ENCODE peak calls at places on chromosomes 13 and 19, in six cellular contexts. One of them, this sample, is unnamed.

GRCh38 chr13:74288361-74288911 is 154.2 kb upstream of the KLF12 start:
- DNase-seq in retinal pigment epithelial cell: no peak
- DNase-seq in CD8-positive, alpha-beta T cell: peak
- DNase-seq in foreskin fibroblast: peak
- DNase-seq in A549: no peak
- DNase-seq in mammary epithelial cell: peak
- DNase-seq in this sample: no peak

GRCh38 chr19:28234637-28235036 is 978.3 kb downstream of the UQCRFS1 start:
- DNase-seq in retinal pigment epithelial cell: peak
- DNase-seq in CD8-positive, alpha-beta T cell: no peak
- DNase-seq in foreskin fibroblast: peak
- DNase-seq in A549: no peak
- DNase-seq in mammary epithelial cell: no peak
- DNase-seq in this sample: no peak

GRCh38 chr13:112055417-112056206 is 11.3 kb upstream of the SOX1 start:
- DNase-seq in retinal pigment epithelial cell: no peak
- DNase-seq in CD8-positive, alpha-beta T cell: no peak
- DNase-seq in foreskin fibroblast: no peak
- DNase-seq in A549: no peak
- DNase-seq in mammary epithelial cell: no peak
- DNase-seq in this sample: no peak

GRCh38 chr19:13764101-13764807 is at the start of gene MRI1:
- DNase-seq in retinal pigment epithelial cell: no peak
- DNase-seq in CD8-positive, alpha-beta T cell: peak
- DNase-seq in foreskin fibroblast: peak
- DNase-seq in A549: peak
- DNase-seq in mammary epithelial cell: peak
- DNase-seq in this sample: no peak

GRCh38 chr13:94968040-94968756 is 255.9 kb upstream of the SOX21 start:
- DNase-seq in retinal pigment epithelial cell: no peak
- DNase-seq in CD8-positive, alpha-beta T cell: no peak
- DNase-seq in foreskin fibroblast: peak
- DNase-seq in A549: peak
- DNase-seq in mammary epithelial cell: no peak
- DNase-seq in this sample: no peak

GRCh38 chr19:52585101-52585500 is 15.0 kb downstream of the ZNF701 start:
- DNase-seq in retinal pigment epithelial cell: no peak
- DNase-seq in CD8-positive, alpha-beta T cell: no peak
- DNase-seq in foreskin fibroblast: peak
- DNase-seq in A549: no peak
- DNase-seq in mammary epithelial cell: no peak
- DNase-seq in this sample: no peak

GRCh38 chr13:66446413-66446812 is 783.7 kb downstream of the PCDH9 start:
- DNase-seq in retinal pigment epithelial cell: no peak
- DNase-seq in CD8-positive, alpha-beta T cell: no peak
- DNase-seq in foreskin fibroblast: no peak
- DNase-seq in A549: no peak
- DNase-seq in mammary epithelial cell: peak
- DNase-seq in this sample: no peak

GRCh38 chr13:113637262-113638160 is 20.5 kb downstream of the ATP4B start:
- DNase-seq in retinal pigment epithelial cell: no peak
- DNase-seq in CD8-positive, alpha-beta T cell: no peak
- DNase-seq in foreskin fibroblast: no peak
- DNase-seq in A549: no peak
- DNase-seq in mammary epithelial cell: no peak
- DNase-seq in this sample: no peak

GRCh38 chr19:35013047-35013819 is 13.1 kb downstream of the GRAMD1A start:
- DNase-seq in retinal pigment epithelial cell: no peak
- DNase-seq in CD8-positive, alpha-beta T cell: peak
- DNase-seq in foreskin fibroblast: peak
- DNase-seq in A549: peak
- DNase-seq in mammary epithelial cell: peak
- DNase-seq in this sample: no peak

GRCh38 chr13:74452176-74452575 is 318.0 kb upstream of the KLF12 start:
- DNase-seq in retinal pigment epithelial cell: no peak
- DNase-seq in CD8-positive, alpha-beta T cell: no peak
- DNase-seq in foreskin fibroblast: no peak
- DNase-seq in A549: no peak
- DNase-seq in mammary epithelial cell: peak
- DNase-seq in this sample: no peak

GRCh38 chr19:13208131-13208963 is 58.1 kb downstream of the IER2 start:
- DNase-seq in retinal pigment epithelial cell: no peak
- DNase-seq in CD8-positive, alpha-beta T cell: peak
- DNase-seq in foreskin fibroblast: peak
- DNase-seq in A549: no peak
- DNase-seq in mammary epithelial cell: no peak
- DNase-seq in this sample: peak

GRCh38 chr13:31878955-31879354 is 139.6 kb downstream of the RXFP2 start:
- DNase-seq in retinal pigment epithelial cell: no peak
- DNase-seq in CD8-positive, alpha-beta T cell: no peak
- DNase-seq in foreskin fibroblast: no peak
- DNase-seq in A549: no peak
- DNase-seq in mammary epithelial cell: no peak
- DNase-seq in this sample: no peak

GRCh38 chr13:30835442-30835841 is 70.6 kb upstream of the MEDAG start:
- DNase-seq in retinal pigment epithelial cell: no peak
- DNase-seq in CD8-positive, alpha-beta T cell: no peak
- DNase-seq in foreskin fibroblast: peak
- DNase-seq in A549: no peak
- DNase-seq in mammary epithelial cell: no peak
- DNase-seq in this sample: no peak

GRCh38 chr19:22617614-22618325 is 16.4 kb upstream of the ZNF492 start:
- DNase-seq in retinal pigment epithelial cell: no peak
- DNase-seq in CD8-positive, alpha-beta T cell: no peak
- DNase-seq in foreskin fibroblast: no peak
- DNase-seq in A549: no peak
- DNase-seq in mammary epithelial cell: no peak
- DNase-seq in this sample: no peak

GRCh38 chr19:5030136-5030820 is 61.4 kb downstream of the KDM4B start:
- DNase-seq in retinal pigment epithelial cell: no peak
- DNase-seq in CD8-positive, alpha-beta T cell: no peak
- DNase-seq in foreskin fibroblast: no peak
- DNase-seq in A549: no peak
- DNase-seq in mammary epithelial cell: no peak
- DNase-seq in this sample: no peak

DNA sequence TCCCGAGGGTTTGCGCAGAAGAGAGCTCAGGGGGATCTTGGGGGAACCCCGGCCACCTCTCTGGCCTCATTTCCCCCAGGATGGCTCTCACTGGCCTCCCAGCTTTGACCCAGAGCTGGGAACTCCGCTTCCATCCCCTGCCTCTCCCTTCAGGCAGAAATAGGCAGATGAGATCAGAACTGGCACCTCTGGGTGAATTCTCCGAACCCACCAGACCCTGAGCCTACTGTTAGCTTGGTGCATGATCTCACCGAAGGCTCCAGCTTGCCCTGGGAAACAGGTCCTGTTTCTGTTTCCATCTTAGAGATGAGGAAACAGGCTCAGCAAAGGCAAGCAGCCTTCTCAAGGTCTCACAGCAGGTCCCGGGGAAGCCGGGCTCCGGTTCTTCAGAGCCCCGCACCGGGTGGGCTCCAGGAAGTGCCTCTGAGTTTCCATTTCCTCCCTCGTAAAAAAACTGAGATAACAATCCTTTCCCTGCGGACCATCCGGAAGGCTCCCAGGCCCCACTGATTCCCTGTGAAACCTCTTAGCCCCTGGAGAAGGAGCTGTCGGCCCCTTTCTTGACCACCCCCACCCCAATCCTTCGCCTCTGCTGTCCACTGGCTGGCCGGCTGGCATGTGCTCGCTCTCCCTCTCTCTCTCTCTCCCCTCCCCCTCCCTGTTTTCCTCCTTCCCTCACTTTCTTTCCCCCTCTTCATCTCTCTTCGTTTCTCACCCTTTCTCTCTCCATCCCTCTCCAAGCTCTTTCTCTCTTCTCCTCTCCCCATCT is 2.1 kb downstream of the NECTIN2 start:
- DNase-seq in retinal pigment epithelial cell: no peak
- DNase-seq in CD8-positive, alpha-beta T cell: no peak
- DNase-seq in foreskin fibroblast: peak
- DNase-seq in A549: no peak
- DNase-seq in mammary epithelial cell: no peak
- DNase-seq in this sample: no peak
- H3K4me3 ChIP-seq in retinal pigment epithelial cell: peak
- H3K4me3 ChIP-seq in CD8-positive, alpha-beta T cell: no peak
- H3K4me3 ChIP-seq in foreskin fibroblast: peak
- H3K4me3 ChIP-seq in A549: peak
- H3K4me3 ChIP-seq in mammary epithelial cell: peak
- H3K4me3 ChIP-seq in this sample: no peak

GRCh38 chr13:50189450-50189849 is 174.2 kb downstream of the KCNRG start:
- DNase-seq in retinal pigment epithelial cell: no peak
- DNase-seq in CD8-positive, alpha-beta T cell: no peak
- DNase-seq in foreskin fibroblast: no peak
- DNase-seq in A549: no peak
- DNase-seq in mammary epithelial cell: no peak
- DNase-seq in this sample: no peak
- TF ChIP-seq CTCF in retinal pigment epithelial cell: peak
- TF ChIP-seq CTCF in CD8-positive, alpha-beta T cell: no peak
- TF ChIP-seq CTCF in foreskin fibroblast: no peak
- TF ChIP-seq CTCF in A549: no peak
- TF ChIP-seq CTCF in mammary epithelial cell: no peak
- TF ChIP-seq CTCF in this sample: peak

GRCh38 chr19:36377541-36378178 is 1.3 kb downstream of the ZFP14 start:
- DNase-seq in retinal pigment epithelial cell: no peak
- DNase-seq in CD8-positive, alpha-beta T cell: no peak
- DNase-seq in foreskin fibroblast: peak
- DNase-seq in A549: no peak
- DNase-seq in mammary epithelial cell: no peak
- DNase-seq in this sample: no peak
- H3K4me3 ChIP-seq in retinal pigment epithelial cell: peak
- H3K4me3 ChIP-seq in CD8-positive, alpha-beta T cell: no peak
- H3K4me3 ChIP-seq in foreskin fibroblast: peak
- H3K4me3 ChIP-seq in A549: peak
- H3K4me3 ChIP-seq in mammary epithelial cell: no peak
- H3K4me3 ChIP-seq in this sample: peak

GRCh38 chr13:51832471-51833152 is 12.4 kb downstream of the TMEM272 start:
- DNase-seq in retinal pigment epithelial cell: no peak
- DNase-seq in CD8-positive, alpha-beta T cell: peak
- DNase-seq in foreskin fibroblast: peak
- DNase-seq in A549: peak
- DNase-seq in mammary epithelial cell: no peak
- DNase-seq in this sample: no peak
- TF ChIP-seq CTCF in retinal pigment epithelial cell: peak
- TF ChIP-seq CTCF in CD8-positive, alpha-beta T cell: peak
- TF ChIP-seq CTCF in foreskin fibroblast: peak
- TF ChIP-seq CTCF in A549: peak
- TF ChIP-seq CTCF in mammary epithelial cell: peak
- TF ChIP-seq CTCF in this sample: peak

GRCh38 chr19:51571599-51571998 is 516 bp downstream of the ZNF175 start:
- DNase-seq in retinal pigment epithelial cell: no peak
- DNase-seq in CD8-positive, alpha-beta T cell: no peak
- DNase-seq in foreskin fibroblast: peak
- DNase-seq in A549: peak
- DNase-seq in mammary epithelial cell: no peak
- DNase-seq in this sample: no peak

GRCh38 chr19:51573331-51573730 is 2.2 kb downstream of the ZNF175 start:
- DNase-seq in retinal pigment epithelial cell: no peak
- DNase-seq in CD8-positive, alpha-beta T cell: no peak
- DNase-seq in foreskin fibroblast: no peak
- DNase-seq in A549: no peak
- DNase-seq in mammary epithelial cell: no peak
- DNase-seq in this sample: no peak

GRCh38 chr19:51570962-51571575 is at the start of gene ZNF175:
- DNase-seq in retinal pigment epithelial cell: peak
- DNase-seq in CD8-positive, alpha-beta T cell: peak
- DNase-seq in foreskin fibroblast: peak
- DNase-seq in A549: peak
- DNase-seq in mammary epithelial cell: peak
- DNase-seq in this sample: peak

GRCh38 chr19:51572908-51573307 is 1.8 kb downstream of the ZNF175 start:
- DNase-seq in retinal pigment epithelial cell: no peak
- DNase-seq in CD8-positive, alpha-beta T cell: no peak
- DNase-seq in foreskin fibroblast: peak
- DNase-seq in A549: no peak
- DNase-seq in mammary epithelial cell: peak
- DNase-seq in this sample: no peak

DNA sequence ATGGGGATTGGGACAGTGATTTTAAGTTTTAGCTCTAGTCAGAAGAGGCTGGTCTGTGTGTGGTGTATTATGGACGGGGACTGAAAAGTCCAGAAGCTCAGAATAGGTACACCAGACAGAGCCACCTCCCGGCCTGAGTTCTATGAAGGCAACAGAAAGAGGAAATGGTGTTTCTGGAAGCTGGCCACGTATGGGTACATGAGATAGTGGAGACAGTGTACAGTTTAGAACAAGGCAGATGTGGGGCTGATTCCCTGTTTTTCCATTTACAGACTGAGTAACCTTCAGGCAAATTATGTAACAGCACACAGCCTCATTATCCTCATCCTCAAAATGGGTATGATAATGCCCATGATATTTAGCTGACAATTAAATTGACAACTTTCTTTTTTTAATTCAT is 1.3 kb downstream of the ZNF175 start:
- DNase-seq in retinal pigment epithelial cell: no peak
- DNase-seq in CD8-positive, alpha-beta T cell: no peak
- DNase-seq in foreskin fibroblast: no peak
- DNase-seq in A549: no peak
- DNase-seq in mammary epithelial cell: no peak
- DNase-seq in this sample: no peak
- H3K4me3 ChIP-seq in retinal pigment epithelial cell: peak
- H3K4me3 ChIP-seq in CD8-positive, alpha-beta T cell: no peak
- H3K4me3 ChIP-seq in foreskin fibroblast: peak
- H3K4me3 ChIP-seq in A549: no peak
- H3K4me3 ChIP-seq in mammary epithelial cell: no peak
- H3K4me3 ChIP-seq in this sample: peak

GRCh38 chr19:41934849-41935374 is 6.7 kb upstream of the ERFL start:
- DNase-seq in retinal pigment epithelial cell: no peak
- DNase-seq in CD8-positive, alpha-beta T cell: peak
- DNase-seq in foreskin fibroblast: peak
- DNase-seq in A549: peak
- DNase-seq in mammary epithelial cell: peak
- DNase-seq in this sample: no peak
- TF ChIP-seq CTCF in retinal pigment epithelial cell: peak
- TF ChIP-seq CTCF in CD8-positive, alpha-beta T cell: peak
- TF ChIP-seq CTCF in foreskin fibroblast: peak
- TF ChIP-seq CTCF in A549: peak
- TF ChIP-seq CTCF in mammary epithelial cell: peak
- TF ChIP-seq CTCF in this sample: peak

DNA sequence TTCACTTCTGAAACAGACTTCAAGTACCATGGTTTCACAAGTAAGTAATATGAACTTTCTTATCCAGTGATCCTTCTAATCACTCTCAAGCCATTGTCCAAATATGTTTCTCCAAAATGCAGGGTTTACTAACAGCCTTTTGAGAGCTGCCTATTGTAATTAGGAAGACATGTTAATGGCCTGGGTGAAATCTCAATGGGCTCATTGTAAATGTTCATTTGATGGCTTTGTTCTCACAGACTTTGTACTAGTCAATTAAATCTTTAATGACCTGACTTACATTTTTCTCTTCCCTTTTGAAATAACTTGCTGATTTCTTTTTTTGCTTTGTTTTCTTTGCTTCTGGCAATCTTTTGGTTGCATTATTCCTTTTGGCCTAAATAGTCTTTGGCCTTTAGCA is 444.8 kb downstream of the LIG4 start:
- DNase-seq in retinal pigment epithelial cell: peak
- DNase-seq in CD8-positive, alpha-beta T cell: no peak
- DNase-seq in foreskin fibroblast: no peak
- DNase-seq in A549: no peak
- DNase-seq in mammary epithelial cell: no peak
- DNase-seq in this sample: no peak
- H3K4me3 ChIP-seq in retinal pigment epithelial cell: no peak
- H3K4me3 ChIP-seq in CD8-positive, alpha-beta T cell: no peak
- H3K4me3 ChIP-seq in foreskin fibroblast: no peak
- H3K4me3 ChIP-seq in A549: no peak
- H3K4me3 ChIP-seq in mammary epithelial cell: no peak
- H3K4me3 ChIP-seq in this sample: no peak

This sample was measured in GM12864.